ENCODE peak calls at places on chromosomes 11 and 22, in nine cellular contexts. One of them, this sample, is unnamed.

GRCh38 chr11:6618117-6619020 is 853 bp downstream of the TPP1 start:
- DNase-seq in brain microvascular endothelial cell: peak
- DNase-seq in choroid plexus epithelial cell: peak
- DNase-seq in pancreas: peak
- DNase-seq in ovary: peak
- DNase-seq in PC-3: peak
- DNase-seq in AG09309: peak
- DNase-seq in dorsolateral prefrontal cortex: no peak
- DNase-seq in testis: peak
- DNase-seq in this sample: peak

GRCh38 chr22:23781533-23781932 is 5.2 kb upstream of the SMARCB1 start:
- DNase-seq in brain microvascular endothelial cell: peak
- DNase-seq in choroid plexus epithelial cell: peak
- DNase-seq in pancreas: no peak
- DNase-seq in ovary: no peak
- DNase-seq in PC-3: peak
- DNase-seq in AG09309: no peak
- DNase-seq in dorsolateral prefrontal cortex: no peak
- DNase-seq in testis: no peak
- DNase-seq in this sample: peak

GRCh38 chr22:25829237-25829636 is 87.2 kb downstream of the MYO18B start:
- DNase-seq in brain microvascular endothelial cell: no peak
- DNase-seq in choroid plexus epithelial cell: no peak
- DNase-seq in pancreas: no peak
- DNase-seq in ovary: no peak
- DNase-seq in PC-3: no peak
- DNase-seq in AG09309: no peak
- DNase-seq in dorsolateral prefrontal cortex: no peak
- DNase-seq in testis: no peak
- DNase-seq in this sample: no peak

GRCh38 chr11:129163714-129164164 is 28.4 kb downstream of the ARHGAP32 start:
- DNase-seq in brain microvascular endothelial cell: no peak
- DNase-seq in choroid plexus epithelial cell: no peak
- DNase-seq in pancreas: no peak
- DNase-seq in ovary: no peak
- DNase-seq in PC-3: no peak
- DNase-seq in AG09309: no peak
- DNase-seq in dorsolateral prefrontal cortex: no peak
- DNase-seq in testis: no peak
- DNase-seq in this sample: no peak

GRCh38 chr22:45731798-45732495 is 60.3 kb downstream of the ATXN10 start:
- DNase-seq in brain microvascular endothelial cell: no peak
- DNase-seq in choroid plexus epithelial cell: peak
- DNase-seq in pancreas: no peak
- DNase-seq in ovary: no peak
- DNase-seq in PC-3: peak
- DNase-seq in AG09309: no peak
- DNase-seq in dorsolateral prefrontal cortex: no peak
- DNase-seq in testis: no peak
- DNase-seq in this sample: peak

GRCh38 chr22:22993184-22993583 is 77.1 kb upstream of the GNAZ start:
- DNase-seq in brain microvascular endothelial cell: no peak
- DNase-seq in choroid plexus epithelial cell: no peak
- DNase-seq in pancreas: no peak
- DNase-seq in ovary: no peak
- DNase-seq in PC-3: no peak
- DNase-seq in AG09309: no peak
- DNase-seq in dorsolateral prefrontal cortex: no peak
- DNase-seq in testis: no peak
- DNase-seq in this sample: no peak

GRCh38 chr11:132184079-132184478 is 813.7 kb downstream of the NTM start:
- DNase-seq in brain microvascular endothelial cell: no peak
- DNase-seq in choroid plexus epithelial cell: no peak
- DNase-seq in pancreas: no peak
- DNase-seq in ovary: no peak
- DNase-seq in PC-3: no peak
- DNase-seq in AG09309: no peak
- DNase-seq in dorsolateral prefrontal cortex: no peak
- DNase-seq in testis: no peak
- DNase-seq in this sample: no peak

GRCh38 chr11:118792642-118793124 is 1.7 kb upstream of the DDX6 start:
- DNase-seq in brain microvascular endothelial cell: peak
- DNase-seq in choroid plexus epithelial cell: peak
- DNase-seq in pancreas: no peak
- DNase-seq in ovary: peak
- DNase-seq in PC-3: peak
- DNase-seq in AG09309: peak
- DNase-seq in dorsolateral prefrontal cortex: no peak
- DNase-seq in testis: peak
- DNase-seq in this sample: peak

GRCh38 chr11:33651555-33651954 is 49.1 kb downstream of the C11orf91 start:
- DNase-seq in brain microvascular endothelial cell: no peak
- DNase-seq in choroid plexus epithelial cell: no peak
- DNase-seq in pancreas: no peak
- DNase-seq in ovary: no peak
- DNase-seq in PC-3: no peak
- DNase-seq in AG09309: no peak
- DNase-seq in dorsolateral prefrontal cortex: no peak
- DNase-seq in testis: no peak
- DNase-seq in this sample: no peak

GRCh38 chr11:24267015-24267414 is 229.8 kb upstream of the LUZP2 start:
- DNase-seq in brain microvascular endothelial cell: no peak
- DNase-seq in choroid plexus epithelial cell: no peak
- DNase-seq in pancreas: no peak
- DNase-seq in ovary: no peak
- DNase-seq in PC-3: no peak
- DNase-seq in AG09309: no peak
- DNase-seq in dorsolateral prefrontal cortex: no peak
- DNase-seq in testis: no peak
- DNase-seq in this sample: no peak

GRCh38 chr11:1756024-1756561 is 5.7 kb upstream of the IFITM10 start:
- DNase-seq in brain microvascular endothelial cell: no peak
- DNase-seq in choroid plexus epithelial cell: no peak
- DNase-seq in pancreas: peak
- DNase-seq in ovary: no peak
- DNase-seq in PC-3: no peak
- DNase-seq in AG09309: no peak
- DNase-seq in dorsolateral prefrontal cortex: no peak
- DNase-seq in testis: no peak
- DNase-seq in this sample: no peak

GRCh38 chr11:12205330-12205729 is 94.9 kb downstream of the MICAL2 start:
- DNase-seq in brain microvascular endothelial cell: no peak
- DNase-seq in choroid plexus epithelial cell: no peak
- DNase-seq in pancreas: no peak
- DNase-seq in ovary: no peak
- DNase-seq in PC-3: peak
- DNase-seq in AG09309: no peak
- DNase-seq in dorsolateral prefrontal cortex: no peak
- DNase-seq in testis: no peak
- DNase-seq in this sample: peak

GRCh38 chr22:45830531-45831245 is 146.3 kb downstream of the WNT7B start:
- DNase-seq in brain microvascular endothelial cell: peak
- DNase-seq in choroid plexus epithelial cell: peak
- DNase-seq in pancreas: no peak
- DNase-seq in ovary: no peak
- DNase-seq in PC-3: peak
- DNase-seq in AG09309: no peak
- DNase-seq in dorsolateral prefrontal cortex: no peak
- DNase-seq in testis: no peak
- DNase-seq in this sample: peak

GRCh38 chr11:134716582-134716981 is 304.5 kb upstream of the B3GAT1 start:
- DNase-seq in brain microvascular endothelial cell: no peak
- DNase-seq in choroid plexus epithelial cell: no peak
- DNase-seq in pancreas: no peak
- DNase-seq in ovary: no peak
- DNase-seq in PC-3: no peak
- DNase-seq in AG09309: no peak
- DNase-seq in dorsolateral prefrontal cortex: no peak
- DNase-seq in testis: no peak
- DNase-seq in this sample: no peak

GRCh38 chr11:130671801-130672700 is 223.6 kb downstream of the ADAMTS15 start:
- DNase-seq in brain microvascular endothelial cell: peak
- DNase-seq in choroid plexus epithelial cell: peak
- DNase-seq in pancreas: no peak
- DNase-seq in ovary: no peak
- DNase-seq in PC-3: peak
- DNase-seq in AG09309: peak
- DNase-seq in dorsolateral prefrontal cortex: no peak
- DNase-seq in testis: peak
- DNase-seq in this sample: peak

GRCh38 chr22:23652286-23652685 is 20.2 kb upstream of the DRICH1 start:
- DNase-seq in brain microvascular endothelial cell: no peak
- DNase-seq in choroid plexus epithelial cell: no peak
- DNase-seq in pancreas: no peak
- DNase-seq in ovary: no peak
- DNase-seq in PC-3: no peak
- DNase-seq in AG09309: no peak
- DNase-seq in dorsolateral prefrontal cortex: no peak
- DNase-seq in testis: no peak
- DNase-seq in this sample: no peak

GRCh38 chr11:119403021-119403420 is 20.0 kb downstream of the THY1 start:
- DNase-seq in brain microvascular endothelial cell: no peak
- DNase-seq in choroid plexus epithelial cell: no peak
- DNase-seq in pancreas: no peak
- DNase-seq in ovary: no peak
- DNase-seq in PC-3: no peak
- DNase-seq in AG09309: no peak
- DNase-seq in dorsolateral prefrontal cortex: no peak
- DNase-seq in testis: no peak
- DNase-seq in this sample: peak

GRCh38 chr11:115334932-115335788 is 169.1 kb downstream of the CADM1 start:
- DNase-seq in brain microvascular endothelial cell: no peak
- DNase-seq in choroid plexus epithelial cell: peak
- DNase-seq in pancreas: no peak
- DNase-seq in ovary: no peak
- DNase-seq in PC-3: peak
- DNase-seq in AG09309: peak
- DNase-seq in dorsolateral prefrontal cortex: no peak
- DNase-seq in testis: no peak
- DNase-seq in this sample: peak

GRCh38 chr22:17847360-17848078 is 73.2 kb upstream of the BID start:
- DNase-seq in brain microvascular endothelial cell: no peak
- DNase-seq in choroid plexus epithelial cell: no peak
- DNase-seq in pancreas: no peak
- DNase-seq in ovary: no peak
- DNase-seq in PC-3: no peak
- DNase-seq in AG09309: no peak
- DNase-seq in dorsolateral prefrontal cortex: no peak
- DNase-seq in testis: no peak
- DNase-seq in this sample: no peak

GRCh38 chr22:36528336-36528735 is 630 bp downstream of the EIF3D start:
- DNase-seq in brain microvascular endothelial cell: no peak
- DNase-seq in choroid plexus epithelial cell: peak
- DNase-seq in pancreas: no peak
- DNase-seq in ovary: no peak
- DNase-seq in PC-3: no peak
- DNase-seq in AG09309: no peak
- DNase-seq in dorsolateral prefrontal cortex: no peak
- DNase-seq in testis: no peak
- DNase-seq in this sample: peak

GRCh38 chr22:44685384-44686056 is 16.5 kb upstream of the PRR5 start:
- DNase-seq in brain microvascular endothelial cell: peak
- DNase-seq in choroid plexus epithelial cell: peak
- DNase-seq in pancreas: no peak
- DNase-seq in ovary: no peak
- DNase-seq in PC-3: peak
- DNase-seq in AG09309: no peak
- DNase-seq in dorsolateral prefrontal cortex: no peak
- DNase-seq in testis: no peak
- DNase-seq in this sample: peak
- H3K4me3 ChIP-seq in brain microvascular endothelial cell: no peak
- H3K4me3 ChIP-seq in choroid plexus epithelial cell: no peak
- H3K4me3 ChIP-seq in pancreas: no peak
- H3K4me3 ChIP-seq in ovary: no peak
- H3K4me3 ChIP-seq in PC-3: no peak
- H3K4me3 ChIP-seq in AG09309: no peak
- H3K4me3 ChIP-seq in dorsolateral prefrontal cortex: no peak
- H3K4me3 ChIP-seq in testis: no peak
- H3K4me3 ChIP-seq in this sample: no peak

GRCh38 chr11:3927129-3927796 is 71.8 kb downstream of the STIM1 start:
- DNase-seq in brain microvascular endothelial cell: no peak
- DNase-seq in choroid plexus epithelial cell: no peak
- DNase-seq in pancreas: no peak
- DNase-seq in ovary: no peak
- DNase-seq in PC-3: no peak
- DNase-seq in AG09309: no peak
- DNase-seq in dorsolateral prefrontal cortex: no peak
- DNase-seq in testis: no peak
- DNase-seq in this sample: no peak
- TF ChIP-seq CTCF in brain microvascular endothelial cell: no peak
- TF ChIP-seq CTCF in choroid plexus epithelial cell: no peak
- TF ChIP-seq CTCF in pancreas: no peak
- TF ChIP-seq CTCF in ovary: no peak
- TF ChIP-seq CTCF in PC-3: peak
- TF ChIP-seq CTCF in AG09309: no peak
- TF ChIP-seq CTCF in dorsolateral prefrontal cortex: no peak
- TF ChIP-seq CTCF in testis: no peak
- TF ChIP-seq CTCF in this sample: no peak

GRCh38 chr22:49723478-49724029 is 104.1 kb downstream of the BRD1 start:
- DNase-seq in brain microvascular endothelial cell: no peak
- DNase-seq in choroid plexus epithelial cell: no peak
- DNase-seq in pancreas: no peak
- DNase-seq in ovary: no peak
- DNase-seq in PC-3: no peak
- DNase-seq in AG09309: no peak
- DNase-seq in dorsolateral prefrontal cortex: no peak
- DNase-seq in testis: no peak
- DNase-seq in this sample: no peak
- H3K4me3 ChIP-seq in brain microvascular endothelial cell: no peak
- H3K4me3 ChIP-seq in choroid plexus epithelial cell: no peak
- H3K4me3 ChIP-seq in pancreas: no peak
- H3K4me3 ChIP-seq in ovary: no peak
- H3K4me3 ChIP-seq in PC-3: no peak
- H3K4me3 ChIP-seq in AG09309: no peak
- H3K4me3 ChIP-seq in dorsolateral prefrontal cortex: no peak
- H3K4me3 ChIP-seq in testis: no peak
- H3K4me3 ChIP-seq in this sample: no peak

DNA sequence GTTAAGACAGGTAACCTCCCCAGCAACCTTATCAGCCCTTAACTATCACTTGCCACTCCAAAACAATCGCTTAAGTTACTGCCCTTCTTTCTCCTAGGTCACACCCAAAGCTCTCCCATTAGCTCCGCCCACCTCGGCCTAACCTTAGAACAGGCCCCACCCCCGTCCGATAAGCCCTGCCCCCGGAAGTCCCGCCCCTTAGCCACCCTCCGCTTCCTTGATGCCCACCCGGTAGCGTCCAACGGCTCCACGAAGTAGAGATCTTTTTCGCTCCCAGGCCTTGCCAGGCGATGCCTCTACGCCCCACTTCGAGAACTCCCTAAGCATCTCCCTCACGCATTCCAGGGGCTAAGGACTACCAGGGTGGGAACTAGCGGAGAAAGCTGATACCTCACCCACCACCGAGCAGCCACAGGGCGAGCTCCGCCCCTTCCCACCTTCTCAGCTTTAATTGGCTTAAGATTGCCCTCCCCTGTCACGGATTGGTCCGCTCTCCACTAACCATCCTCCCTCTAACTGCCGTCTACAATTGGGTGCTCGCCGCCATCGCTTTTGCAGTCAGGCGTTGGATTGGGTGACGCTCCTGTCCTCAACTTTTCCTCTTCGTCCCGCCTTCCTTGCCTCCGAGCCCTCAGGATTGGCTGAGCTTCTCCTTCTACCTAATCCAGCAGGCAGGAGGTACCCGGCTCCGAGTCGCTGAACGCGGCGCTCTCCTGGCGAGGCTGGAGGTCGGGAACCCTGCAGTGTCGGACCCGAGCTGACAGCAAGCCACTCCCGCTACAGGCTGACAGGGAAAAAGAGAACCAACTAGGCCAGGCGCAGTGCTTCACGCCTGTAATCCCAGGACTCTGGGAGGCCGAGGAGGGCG is at the start of gene ZBTB3:
- DNase-seq in brain microvascular endothelial cell: peak
- DNase-seq in choroid plexus epithelial cell: peak
- DNase-seq in pancreas: peak
- DNase-seq in ovary: peak
- DNase-seq in PC-3: peak
- DNase-seq in AG09309: peak
- DNase-seq in dorsolateral prefrontal cortex: peak
- DNase-seq in testis: peak
- DNase-seq in this sample: peak
- TF ChIP-seq CTCF in brain microvascular endothelial cell: no peak
- TF ChIP-seq CTCF in choroid plexus epithelial cell: peak
- TF ChIP-seq CTCF in pancreas: no peak
- TF ChIP-seq CTCF in ovary: no peak
- TF ChIP-seq CTCF in PC-3: no peak
- TF ChIP-seq CTCF in AG09309: no peak
- TF ChIP-seq CTCF in dorsolateral prefrontal cortex: no peak
- TF ChIP-seq CTCF in testis: no peak
- TF ChIP-seq CTCF in this sample: no peak

This sample was measured in fibroblast of villous mesenchyme.